ENCODE peak calls at places on chromosomes 2 and 18, in four cellular contexts. C is psoas muscle, D is GM06990, Q is fibroblast of lung. B is an unnamed sample.

GRCh38 chr2:214481204-214481603 is 70.3 kb downstream of the VWC2L start:
- DNase-seq in C (no peak), D (no peak), Q (peak; percentile 35), B (no peak)

GRCh38 chr2:97781981-97782380 is 68.6 kb downstream of the ZAP70 start:
- DNase-seq in C (no peak), D (no peak), Q (no peak), B (no peak)

GRCh38 chr2:133513893-133514292 is 54.4 kb downstream of the NCKAP5 start:
- DNase-seq in C (no peak), D (no peak), Q (no peak), B (no peak)

GRCh38 chr2:190443778-190444481 is 35.8 kb downstream of the MFSD6 start:
- DNase-seq in C (no peak), D (no peak), Q (peak; percentile 56), B (no peak)

GRCh38 chr18:57819671-57820460 is 16.8 kb upstream of the ATP8B1 start:
- DNase-seq in C (peak; percentile 42), D (no peak), Q (peak; percentile 79), B (no peak)

GRCh38 chr18:79379251-79379905 is 16.4 kb upstream of the NFATC1 start:
- DNase-seq in C (no peak), D (no peak), Q (no peak), B (no peak)

GRCh38 chr18:48827321-48828200 is 123.2 kb downstream of the SMAD7 start:
- DNase-seq in C (no peak), D (no peak), Q (peak; percentile 72), B (no peak)

GRCh38 chr2:191262436-191262835 is 17.2 kb downstream of the MYO1B start:
- DNase-seq in C (no peak), D (no peak), Q (no peak), B (no peak)

GRCh38 chr2:70890469-70891065 is 45.1 kb upstream of the ATP6V1B1 start:
- DNase-seq in C (no peak), D (no peak), Q (no peak), B (no peak)

GRCh38 chr2:56587456-56587855 is 403.7 kb downstream of the CCDC85A start:
- DNase-seq in C (no peak), D (no peak), Q (no peak), B (no peak)

GRCh38 chr2:53752385-53752784 is 15.2 kb upstream of the CHAC2 start:
- DNase-seq in C (no peak), D (no peak), Q (no peak), B (no peak)

GRCh38 chr2:53755022-53755630 is 12.5 kb upstream of the CHAC2 start:
- DNase-seq in C (peak; percentile 57), D (no peak), Q (no peak), B (no peak)

GRCh38 chr2:53750369-53750768 is 17.2 kb upstream of the CHAC2 start:
- DNase-seq in C (no peak), D (no peak), Q (no peak), B (no peak)

GRCh38 chr2:53753036-53753435 is 14.6 kb upstream of the CHAC2 start:
- DNase-seq in C (no peak), D (no peak), Q (no peak), B (no peak)

DNA sequence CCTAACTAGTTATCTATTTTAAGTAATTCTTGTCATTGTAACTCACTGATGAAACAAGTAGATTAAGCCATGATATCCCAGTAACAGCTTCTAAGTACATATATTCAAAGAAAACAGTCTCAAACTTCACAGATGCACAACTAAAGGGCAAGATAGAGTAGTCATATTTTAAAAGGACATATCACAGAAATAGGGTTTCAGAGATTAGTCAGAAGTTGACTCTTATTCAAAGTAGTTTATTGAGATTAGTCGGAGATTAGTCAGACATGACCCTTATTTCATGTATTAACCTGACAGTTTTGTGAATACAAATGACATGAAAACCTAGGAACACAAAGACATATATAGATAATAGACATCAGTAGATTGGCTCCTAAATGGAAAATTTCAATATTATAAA is 15.9 kb upstream of the CHAC2 start:
- DNase-seq in C (no peak), D (peak; percentile 38), Q (peak; percentile 26), B (peak; percentile 34)
- H3K4me3 ChIP-seq in C (no peak overlapping the region), D (no peak overlapping the region), Q (no peak overlapping the region), B (no peak overlapping the region)

DNA sequence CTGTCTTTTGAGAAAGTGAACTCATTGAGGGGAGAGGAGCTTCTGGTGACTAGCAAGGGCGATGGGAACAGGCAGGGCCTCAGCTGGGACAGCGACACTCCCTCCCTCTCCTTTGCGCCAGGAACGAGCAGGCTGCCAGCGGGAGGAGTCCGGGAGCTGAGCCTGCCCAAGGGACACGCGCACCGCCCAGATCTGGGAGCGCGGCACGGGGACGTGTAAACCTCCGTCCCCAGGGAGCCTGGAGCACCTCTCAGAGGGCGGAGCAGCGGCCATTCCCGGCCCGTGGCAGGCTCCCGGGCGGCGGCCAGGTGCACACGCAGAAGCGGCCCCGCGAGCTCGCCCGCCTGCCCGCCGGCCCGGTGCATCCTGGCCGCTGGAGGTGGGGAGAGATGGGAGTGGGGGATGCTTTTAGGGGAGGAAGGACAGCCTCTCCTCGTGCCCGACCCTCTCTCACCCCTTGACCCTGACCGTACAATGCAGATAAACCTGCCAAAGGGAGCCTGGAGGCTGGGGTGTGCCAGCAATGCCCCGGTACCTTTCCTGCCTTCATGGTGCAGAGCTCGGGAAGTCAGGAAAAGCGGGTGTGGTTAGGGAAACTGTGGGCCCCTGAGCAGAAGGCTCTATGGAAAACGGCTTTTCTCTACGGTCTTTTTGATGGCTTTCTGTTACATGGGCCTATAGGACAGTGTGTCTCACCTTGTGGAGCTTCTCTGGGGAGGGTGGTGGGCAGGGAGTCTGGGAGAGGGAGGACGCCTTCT is 2.2 kb downstream of the AQP4 start:
- DNase-seq in C (peak; percentile 74), D (no peak), Q (no peak), B (no peak)
- TF ChIP-seq CTCF in C (no peak), D (no peak), Q (no peak), B (no peak)

DNA sequence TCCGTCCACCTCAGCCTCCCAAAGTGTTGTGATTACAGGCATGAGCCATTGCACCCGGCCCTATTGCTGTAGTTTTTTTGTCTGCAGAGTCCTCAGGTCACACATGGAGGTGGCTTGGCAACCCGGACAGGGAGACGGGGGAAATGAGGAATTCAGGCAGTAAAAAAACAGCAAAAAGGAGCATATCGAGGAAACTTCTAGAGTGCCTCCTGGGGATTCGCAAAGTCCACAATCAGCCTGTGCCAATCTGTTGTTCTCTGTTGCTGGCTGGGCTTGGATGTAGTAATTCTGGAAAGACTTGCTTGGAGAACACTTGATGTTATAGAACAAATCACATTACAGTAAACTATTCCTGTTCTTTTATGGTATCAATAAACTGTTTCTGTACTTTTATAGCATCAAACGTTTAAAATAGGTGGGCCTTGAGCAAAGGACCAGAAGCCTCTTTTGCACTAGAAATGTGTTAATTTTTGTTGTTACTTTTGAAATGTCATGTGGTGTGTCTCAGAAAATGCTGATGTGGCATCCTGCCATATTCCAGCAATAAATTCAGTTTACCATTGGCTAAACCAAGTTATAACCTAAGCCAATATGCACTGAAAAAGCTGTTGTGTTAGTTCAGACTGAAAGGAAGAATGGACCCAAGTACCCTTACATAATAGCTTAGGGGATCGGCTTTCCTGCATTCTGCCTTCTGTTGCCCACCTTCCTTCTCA is 14.4 kb downstream of the ELAC1 start:
- DNase-seq in C (no peak), D (no peak), Q (no peak), B (no peak)
- H3K4me3 ChIP-seq in C (no peak overlapping the region), D (no peak overlapping the region), Q (no peak overlapping the region), B (no peak overlapping the region)

GRCh38 chr2:10521356-10521755 is 73.2 kb upstream of the ODC1 start:
- DNase-seq in C (no peak), D (no peak), Q (no peak), B (no peak)

GRCh38 chr2:10518470-10519060 is 70.4 kb upstream of the ODC1 start:
- DNase-seq in C (no peak), D (no peak), Q (no peak), B (no peak)

GRCh38 chr2:10520926-10521325 is 72.8 kb upstream of the ODC1 start:
- DNase-seq in C (no peak), D (no peak), Q (no peak), B (no peak)

GRCh38 chr2:10519067-10519740 is 71.1 kb upstream of the ODC1 start:
- DNase-seq in C (no peak), D (no peak), Q (no peak), B (no peak)

DNA sequence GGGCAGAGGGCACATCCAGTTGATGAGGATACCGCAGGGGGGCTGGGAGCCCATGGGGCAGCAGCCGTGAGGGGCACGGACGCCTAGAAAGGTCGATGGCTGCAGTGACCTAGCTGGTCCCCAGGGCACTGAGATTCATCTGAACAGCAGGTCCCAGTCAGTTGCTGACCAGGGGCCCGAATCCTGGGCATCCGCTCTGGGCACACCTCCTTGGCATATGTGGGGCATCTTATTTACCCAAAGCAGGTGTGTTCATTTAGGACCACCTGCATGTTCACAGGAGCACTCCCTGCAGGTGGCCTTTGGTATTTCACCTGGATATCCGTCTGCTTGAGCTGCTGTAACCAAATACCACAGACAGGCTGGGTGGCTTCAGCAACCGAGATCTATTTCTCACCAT is 72.0 kb upstream of the ODC1 start:
- DNase-seq in C (no peak), D (no peak), Q (no peak), B (no peak)
- TF ChIP-seq CTCF in C (no peak), D (no peak), Q (no peak), B (peak; percentile 50)

DNA sequence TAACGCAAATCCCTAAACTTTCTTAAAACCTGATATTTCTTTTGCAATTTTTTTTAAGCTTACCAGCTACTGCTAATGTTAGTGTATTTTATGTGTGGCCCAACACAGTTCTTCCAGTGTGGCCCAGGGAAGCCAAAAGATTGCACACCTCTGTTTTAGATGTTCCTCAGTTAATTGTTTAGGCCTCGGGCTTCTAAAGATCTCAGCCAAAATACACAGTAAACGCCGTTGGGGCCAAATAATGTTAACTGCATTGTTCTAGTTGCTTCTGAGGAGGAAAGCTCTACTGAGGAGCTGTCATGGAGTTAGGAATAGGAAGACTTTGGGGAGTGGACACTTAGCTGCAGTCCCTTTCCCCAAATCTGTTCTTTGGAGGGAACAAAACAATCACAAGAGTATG is 2.0 kb downstream of the HSPE1 start:
- DNase-seq in C (no peak), D (no peak), Q (no peak), B (no peak)
- H3K4me3 ChIP-seq in C (peak overlapping the region; percentile 89), D (peak overlapping the region; percentile 97), Q (no peak overlapping the region), B (peak overlapping the region; percentile 100)

GRCh38 chr2:188193230-188193629 is 98.4 kb upstream of the GULP1 start:
- DNase-seq in C (no peak), D (no peak), Q (no peak), B (no peak)
- TF ChIP-seq CTCF in C (no peak), D (no peak), Q (no peak), B (no peak)